ENCODE peak calls at places on chromosomes 4 and X, in nine cellular contexts. One of them, this sample, is unnamed.

GRCh38 chr4:102623622-102624021 is 122.5 kb downstream of the NFKB1 start:
- DNase-seq in tibial artery: no peak
- DNase-seq in CD4-positive, alpha-beta memory T cell: no peak
- DNase-seq in MG63: peak; percentile 30
- DNase-seq in cardiac muscle cell: peak; percentile 77
- DNase-seq in CD8-positive, alpha-beta memory T cell: no peak
- DNase-seq in colonic mucosa: no peak
- DNase-seq in BJ: no peak
- DNase-seq in spleen: no peak
- DNase-seq in this sample: peak; percentile 77

GRCh38 chrX:20254712-20255299 is 11.9 kb downstream of the RPS6KA3 start:
- DNase-seq in tibial artery: no peak
- DNase-seq in CD4-positive, alpha-beta memory T cell: no peak
- DNase-seq in MG63: no peak
- DNase-seq in cardiac muscle cell: peak; percentile 56
- DNase-seq in CD8-positive, alpha-beta memory T cell: no peak
- DNase-seq in colonic mucosa: no peak
- DNase-seq in BJ: no peak
- DNase-seq in spleen: no peak
- DNase-seq in this sample: no peak

GRCh38 chrX:153926863-153927685 is 1.0 kb upstream of the ARHGAP4 start:
- DNase-seq in tibial artery: peak; percentile 34
- DNase-seq in CD4-positive, alpha-beta memory T cell: peak; percentile 84
- DNase-seq in MG63: peak; percentile 49
- DNase-seq in cardiac muscle cell: peak; percentile 51
- DNase-seq in CD8-positive, alpha-beta memory T cell: peak; percentile 86
- DNase-seq in colonic mucosa: peak; percentile 66
- DNase-seq in BJ: no peak
- DNase-seq in spleen: peak; percentile 96
- DNase-seq in this sample: peak; percentile 88

GRCh38 chrX:85288992-85289723 is 45.4 kb downstream of the ZNF711 start:
- DNase-seq in tibial artery: no peak
- DNase-seq in CD4-positive, alpha-beta memory T cell: no peak
- DNase-seq in MG63: no peak
- DNase-seq in cardiac muscle cell: no peak
- DNase-seq in CD8-positive, alpha-beta memory T cell: no peak
- DNase-seq in colonic mucosa: no peak
- DNase-seq in BJ: no peak
- DNase-seq in spleen: no peak
- DNase-seq in this sample: no peak

GRCh38 chrX:26788402-26788998 is 572.5 kb downstream of the MAGEB5 start:
- DNase-seq in tibial artery: no peak
- DNase-seq in CD4-positive, alpha-beta memory T cell: no peak
- DNase-seq in MG63: no peak
- DNase-seq in cardiac muscle cell: no peak
- DNase-seq in CD8-positive, alpha-beta memory T cell: no peak
- DNase-seq in colonic mucosa: no peak
- DNase-seq in BJ: no peak
- DNase-seq in spleen: no peak
- DNase-seq in this sample: peak; percentile 6

GRCh38 chr4:177091515-177091914 is 218.2 kb upstream of the NEIL3 start:
- DNase-seq in tibial artery: no peak
- DNase-seq in CD4-positive, alpha-beta memory T cell: no peak
- DNase-seq in MG63: no peak
- DNase-seq in cardiac muscle cell: no peak
- DNase-seq in CD8-positive, alpha-beta memory T cell: no peak
- DNase-seq in colonic mucosa: no peak
- DNase-seq in BJ: no peak
- DNase-seq in spleen: no peak
- DNase-seq in this sample: no peak

GRCh38 chr4:54525602-54526001 is 132.2 kb upstream of the KIT start:
- DNase-seq in tibial artery: no peak
- DNase-seq in CD4-positive, alpha-beta memory T cell: no peak
- DNase-seq in MG63: peak; percentile 62
- DNase-seq in cardiac muscle cell: peak; percentile 95
- DNase-seq in CD8-positive, alpha-beta memory T cell: no peak
- DNase-seq in colonic mucosa: no peak
- DNase-seq in BJ: peak; percentile 86
- DNase-seq in spleen: no peak
- DNase-seq in this sample: peak; percentile 13

GRCh38 chr4:121728066-121728465 is 31.3 kb upstream of the ANXA5 start:
- DNase-seq in tibial artery: no peak
- DNase-seq in CD4-positive, alpha-beta memory T cell: no peak
- DNase-seq in MG63: peak; percentile 88
- DNase-seq in cardiac muscle cell: peak; percentile 74
- DNase-seq in CD8-positive, alpha-beta memory T cell: no peak
- DNase-seq in colonic mucosa: no peak
- DNase-seq in BJ: no peak
- DNase-seq in spleen: no peak
- DNase-seq in this sample: no peak

DNA sequence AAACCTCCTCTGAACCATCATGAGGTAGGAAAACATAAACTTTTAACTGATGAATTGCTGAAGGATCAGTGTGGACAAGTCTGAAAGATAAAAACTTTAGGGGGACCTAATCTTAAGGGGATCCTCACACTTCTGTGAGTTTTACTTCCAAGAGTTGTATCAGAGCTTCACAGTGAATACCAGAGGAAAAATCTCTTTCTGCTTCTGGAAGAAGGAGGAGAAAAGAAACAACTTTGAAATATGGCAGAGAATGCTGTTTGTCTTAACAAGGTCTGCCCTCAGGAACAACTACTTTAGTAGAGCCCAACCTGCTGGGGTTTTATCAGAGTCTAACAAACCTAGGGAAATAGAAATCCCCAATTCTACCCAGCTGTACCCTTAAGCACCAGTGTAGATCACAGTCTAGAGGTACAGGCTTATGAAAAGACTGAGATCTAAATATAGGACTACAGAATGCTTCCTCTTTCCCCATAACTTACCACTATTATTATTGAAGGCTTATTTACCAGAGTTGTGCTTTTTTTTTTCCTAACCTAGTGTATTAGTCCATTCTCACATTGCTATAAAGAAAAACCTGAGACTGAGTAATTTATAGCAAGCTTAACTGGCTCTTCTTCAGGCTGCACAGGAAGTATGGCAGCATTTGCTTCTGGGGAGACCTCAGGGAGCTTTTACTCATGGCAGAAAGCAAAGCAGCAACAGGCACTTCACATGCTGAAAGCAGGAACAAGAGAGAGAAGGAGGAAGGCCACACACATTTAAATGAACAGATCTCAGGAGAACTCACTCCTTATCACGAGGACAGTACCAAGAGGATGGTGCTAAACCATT is 167.9 kb downstream of the CAMK2D start:
- DNase-seq in tibial artery: no peak
- DNase-seq in CD4-positive, alpha-beta memory T cell: no peak
- DNase-seq in MG63: no peak
- DNase-seq in cardiac muscle cell: no peak
- DNase-seq in CD8-positive, alpha-beta memory T cell: no peak
- DNase-seq in colonic mucosa: no peak
- DNase-seq in BJ: no peak
- DNase-seq in spleen: no peak
- DNase-seq in this sample: no peak
- H3K36me3 ChIP-seq in tibial artery: no peaks in the 10 kb centered on the region
- H3K36me3 ChIP-seq in CD4-positive, alpha-beta memory T cell: no peaks in the 10 kb centered on the region
- H3K36me3 ChIP-seq in MG63: no peaks in the 10 kb centered on the region
- H3K36me3 ChIP-seq in cardiac muscle cell: no peaks in the 10 kb centered on the region
- H3K36me3 ChIP-seq in CD8-positive, alpha-beta memory T cell: no peaks in the 10 kb centered on the region
- H3K36me3 ChIP-seq in colonic mucosa: no peaks in the 10 kb centered on the region
- H3K36me3 ChIP-seq in BJ: peaks cover 2% of the 10 kb centered on the region
- H3K36me3 ChIP-seq in spleen: peaks cover 11% of the 10 kb centered on the region
- H3K36me3 ChIP-seq in this sample: no peaks in the 10 kb centered on the region

GRCh38 chr4:141335166-141335565 is 114.5 kb downstream of the ZNF330 start:
- DNase-seq in tibial artery: no peak
- DNase-seq in CD4-positive, alpha-beta memory T cell: no peak
- DNase-seq in MG63: no peak
- DNase-seq in cardiac muscle cell: no peak
- DNase-seq in CD8-positive, alpha-beta memory T cell: no peak
- DNase-seq in colonic mucosa: no peak
- DNase-seq in BJ: no peak
- DNase-seq in spleen: no peak
- DNase-seq in this sample: no peak

GRCh38 chr4:141339966-141340365 is 119.3 kb downstream of the ZNF330 start:
- DNase-seq in tibial artery: no peak
- DNase-seq in CD4-positive, alpha-beta memory T cell: no peak
- DNase-seq in MG63: no peak
- DNase-seq in cardiac muscle cell: no peak
- DNase-seq in CD8-positive, alpha-beta memory T cell: no peak
- DNase-seq in colonic mucosa: no peak
- DNase-seq in BJ: no peak
- DNase-seq in spleen: no peak
- DNase-seq in this sample: no peak

GRCh38 chr4:141338238-141338637 is 117.5 kb downstream of the ZNF330 start:
- DNase-seq in tibial artery: no peak
- DNase-seq in CD4-positive, alpha-beta memory T cell: no peak
- DNase-seq in MG63: no peak
- DNase-seq in cardiac muscle cell: no peak
- DNase-seq in CD8-positive, alpha-beta memory T cell: no peak
- DNase-seq in colonic mucosa: no peak
- DNase-seq in BJ: no peak
- DNase-seq in spleen: no peak
- DNase-seq in this sample: no peak

GRCh38 chr4:141340458-141340857 is 119.8 kb downstream of the ZNF330 start:
- DNase-seq in tibial artery: no peak
- DNase-seq in CD4-positive, alpha-beta memory T cell: no peak
- DNase-seq in MG63: no peak
- DNase-seq in cardiac muscle cell: no peak
- DNase-seq in CD8-positive, alpha-beta memory T cell: no peak
- DNase-seq in colonic mucosa: no peak
- DNase-seq in BJ: no peak
- DNase-seq in spleen: no peak
- DNase-seq in this sample: no peak

GRCh38 chr4:141339386-141339785 is 118.7 kb downstream of the ZNF330 start:
- DNase-seq in tibial artery: no peak
- DNase-seq in CD4-positive, alpha-beta memory T cell: no peak
- DNase-seq in MG63: no peak
- DNase-seq in cardiac muscle cell: no peak
- DNase-seq in CD8-positive, alpha-beta memory T cell: no peak
- DNase-seq in colonic mucosa: no peak
- DNase-seq in BJ: no peak
- DNase-seq in spleen: no peak
- DNase-seq in this sample: no peak
- H3K36me3 ChIP-seq in tibial artery: no peaks in the 10 kb centered on the region
- H3K36me3 ChIP-seq in CD4-positive, alpha-beta memory T cell: no peaks in the 10 kb centered on the region
- H3K36me3 ChIP-seq in MG63: no peaks in the 10 kb centered on the region
- H3K36me3 ChIP-seq in cardiac muscle cell: no peaks in the 10 kb centered on the region
- H3K36me3 ChIP-seq in CD8-positive, alpha-beta memory T cell: no peaks in the 10 kb centered on the region
- H3K36me3 ChIP-seq in colonic mucosa: no peaks in the 10 kb centered on the region
- H3K36me3 ChIP-seq in BJ: no peaks in the 10 kb centered on the region
- H3K36me3 ChIP-seq in spleen: no peaks in the 10 kb centered on the region
- H3K36me3 ChIP-seq in this sample: no peaks in the 10 kb centered on the region

DNA sequence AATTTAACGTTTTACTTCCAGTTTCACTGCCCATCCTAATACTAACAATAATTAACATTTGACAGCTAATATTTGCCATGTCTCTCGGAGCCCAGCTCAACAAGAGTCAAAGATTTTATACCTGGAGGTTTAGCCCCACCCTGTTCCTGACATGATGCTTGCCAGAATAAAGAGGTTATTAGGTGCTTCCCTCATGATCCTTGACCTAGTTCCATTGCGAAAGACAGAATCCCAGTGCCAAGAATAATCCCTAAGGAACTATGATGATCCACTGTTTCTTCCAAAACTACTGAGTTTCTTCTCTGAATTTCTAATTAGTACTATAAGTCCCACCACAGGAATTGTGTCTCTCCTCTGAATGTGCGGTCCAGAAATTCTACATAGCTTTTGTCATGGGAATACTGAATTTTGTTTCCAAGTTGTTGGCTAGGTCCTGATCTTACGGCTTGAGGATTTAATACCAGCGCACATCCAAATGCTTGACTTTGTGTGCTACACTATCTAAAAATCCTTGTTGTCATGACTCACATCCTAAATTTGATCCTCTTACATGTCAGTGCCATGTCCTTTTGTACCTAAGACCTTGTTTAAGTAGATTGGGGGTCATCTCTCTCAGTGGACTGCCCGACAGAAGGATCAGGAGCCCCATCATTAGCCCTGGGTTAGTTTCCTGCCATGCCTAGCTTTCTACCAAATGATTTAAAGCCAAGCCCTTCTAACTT is 23.1 kb downstream of the ANTXR2 start:
- DNase-seq in tibial artery: no peak
- DNase-seq in CD4-positive, alpha-beta memory T cell: no peak
- DNase-seq in MG63: no peak
- DNase-seq in cardiac muscle cell: no peak
- DNase-seq in CD8-positive, alpha-beta memory T cell: no peak
- DNase-seq in colonic mucosa: no peak
- DNase-seq in BJ: no peak
- DNase-seq in spleen: no peak
- DNase-seq in this sample: no peak
- H3K36me3 ChIP-seq in tibial artery: peaks cover 7% of the 10 kb centered on the region
- H3K36me3 ChIP-seq in CD4-positive, alpha-beta memory T cell: peaks cover 24% of the 10 kb centered on the region
- H3K36me3 ChIP-seq in MG63: peaks cover 2% of the 10 kb centered on the region
- H3K36me3 ChIP-seq in cardiac muscle cell: peaks cover 35% of the 10 kb centered on the region
- H3K36me3 ChIP-seq in CD8-positive, alpha-beta memory T cell: no peaks in the 10 kb centered on the region
- H3K36me3 ChIP-seq in colonic mucosa: no peaks in the 10 kb centered on the region
- H3K36me3 ChIP-seq in BJ: peaks cover 5% of the 10 kb centered on the region
- H3K36me3 ChIP-seq in spleen: peaks cover 61% of the 10 kb centered on the region
- H3K36me3 ChIP-seq in this sample: peaks cover 44% of the 10 kb centered on the region

GRCh38 chrX:148661035-148661434 is 160.6 kb downstream of the AFF2 start:
- DNase-seq in tibial artery: no peak
- DNase-seq in CD4-positive, alpha-beta memory T cell: no peak
- DNase-seq in MG63: no peak
- DNase-seq in cardiac muscle cell: peak; percentile 17
- DNase-seq in CD8-positive, alpha-beta memory T cell: no peak
- DNase-seq in colonic mucosa: no peak
- DNase-seq in BJ: no peak
- DNase-seq in spleen: no peak
- DNase-seq in this sample: no peak

GRCh38 chrX:148662014-148662413 is 161.6 kb downstream of the AFF2 start:
- DNase-seq in tibial artery: no peak
- DNase-seq in CD4-positive, alpha-beta memory T cell: no peak
- DNase-seq in MG63: no peak
- DNase-seq in cardiac muscle cell: no peak
- DNase-seq in CD8-positive, alpha-beta memory T cell: no peak
- DNase-seq in colonic mucosa: no peak
- DNase-seq in BJ: no peak
- DNase-seq in spleen: no peak
- DNase-seq in this sample: no peak

GRCh38 chrX:148670277-148670676 is 169.9 kb downstream of the AFF2 start:
- DNase-seq in tibial artery: no peak
- DNase-seq in CD4-positive, alpha-beta memory T cell: no peak
- DNase-seq in MG63: no peak
- DNase-seq in cardiac muscle cell: peak; percentile 9
- DNase-seq in CD8-positive, alpha-beta memory T cell: no peak
- DNase-seq in colonic mucosa: no peak
- DNase-seq in BJ: no peak
- DNase-seq in spleen: no peak
- DNase-seq in this sample: no peak

GRCh38 chrX:148664171-148664570 is 163.8 kb downstream of the AFF2 start:
- DNase-seq in tibial artery: no peak
- DNase-seq in CD4-positive, alpha-beta memory T cell: no peak
- DNase-seq in MG63: no peak
- DNase-seq in cardiac muscle cell: no peak
- DNase-seq in CD8-positive, alpha-beta memory T cell: no peak
- DNase-seq in colonic mucosa: no peak
- DNase-seq in BJ: no peak
- DNase-seq in spleen: no peak
- DNase-seq in this sample: no peak

DNA sequence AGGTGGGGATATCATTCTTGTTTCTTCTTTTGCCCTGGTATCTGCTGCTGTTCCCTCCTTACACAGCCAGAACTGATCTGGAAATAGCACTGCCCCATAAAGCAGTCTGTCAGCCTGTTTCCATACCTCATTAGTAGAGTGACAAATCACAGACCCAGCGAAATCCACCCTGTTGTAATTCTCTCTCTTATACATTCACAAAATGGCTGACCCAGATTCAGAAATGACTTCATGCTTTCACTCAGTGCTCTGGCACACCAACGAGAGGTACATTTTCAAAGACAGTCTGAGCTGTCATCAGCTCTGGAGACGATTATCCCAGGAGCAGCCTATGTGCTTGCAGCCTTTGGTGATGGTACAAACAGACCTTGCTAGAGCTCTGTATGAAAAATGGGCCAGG is 164.6 kb downstream of the AFF2 start:
- DNase-seq in tibial artery: no peak
- DNase-seq in CD4-positive, alpha-beta memory T cell: no peak
- DNase-seq in MG63: no peak
- DNase-seq in cardiac muscle cell: no peak
- DNase-seq in CD8-positive, alpha-beta memory T cell: no peak
- DNase-seq in colonic mucosa: no peak
- DNase-seq in BJ: no peak
- DNase-seq in spleen: no peak
- DNase-seq in this sample: no peak
- H3K36me3 ChIP-seq in tibial artery: no peaks in the 10 kb centered on the region
- H3K36me3 ChIP-seq in CD4-positive, alpha-beta memory T cell: no peaks in the 10 kb centered on the region
- H3K36me3 ChIP-seq in MG63: no peaks in the 10 kb centered on the region
- H3K36me3 ChIP-seq in cardiac muscle cell: no peaks in the 10 kb centered on the region
- H3K36me3 ChIP-seq in CD8-positive, alpha-beta memory T cell: no peaks in the 10 kb centered on the region
- H3K36me3 ChIP-seq in colonic mucosa: no peaks in the 10 kb centered on the region
- H3K36me3 ChIP-seq in BJ: no peaks in the 10 kb centered on the region
- H3K36me3 ChIP-seq in spleen: no peaks in the 10 kb centered on the region
- H3K36me3 ChIP-seq in this sample: no peaks in the 10 kb centered on the region

This sample was measured in SJCRH30.